ENCODE peak calls at places on chromosomes 16 and 17, in four cellular contexts. U, Y, L and E are unnamed samples.

GRCh38 chr17:75783069-75783783 is 1.4 kb upstream of the UNK start:
- DNase-seq in U (no peak), Y (no peak), L (no peak), E (peak; percentile 40)

GRCh38 chr16:13517856-13518255 is 402.1 kb upstream of the ERCC4 start:
- DNase-seq in U (no peak), Y (no peak), L (no peak), E (peak; percentile 3)

GRCh38 chr16:70724146-70725023 is 38.5 kb upstream of the MTSS2 start:
- DNase-seq in U (no peak), Y (no peak), L (no peak), E (no peak)

GRCh38 chr16:11359370-11359769 is 14.1 kb downstream of the RMI2 start:
- DNase-seq in U (no peak), Y (no peak), L (no peak), E (no peak)

GRCh38 chr16:5444181-5444580 is 346.6 kb upstream of the EEF2KMT start:
- DNase-seq in U (no peak), Y (no peak), L (no peak), E (no peak)

GRCh38 chr16:30088832-30089624 is 2.7 kb downstream of the TBX6 start:
- DNase-seq in U (no peak), Y (no peak), L (no peak), E (no peak)

GRCh38 chr17:72397687-72398086 is 276.9 kb downstream of the SOX9 start:
- DNase-seq in U (no peak), Y (no peak), L (no peak), E (no peak)

GRCh38 chr16:5918553-5919127 is 821.0 kb upstream of the EEF2KMT start:
- DNase-seq in U (no peak), Y (no peak), L (no peak), E (no peak)

GRCh38 chr16:85650864-85651811 is 37.6 kb downstream of the GINS2 start:
- DNase-seq in U (no peak), Y (no peak), L (no peak), E (peak; percentile 60)

GRCh38 chr17:19248923-19249574 is 11.9 kb downstream of the EPN2 start:
- DNase-seq in U (no peak), Y (no peak), L (no peak), E (peak; percentile 79)

GRCh38 chr17:74281799-74282198 is 7.8 kb downstream of the DNAI2 start:
- DNase-seq in U (no peak), Y (no peak), L (no peak), E (no peak)

GRCh38 chr16:10625595-10626357 is 45.4 kb upstream of the EMP2 start:
- DNase-seq in U (no peak), Y (no peak), L (no peak), E (no peak)

GRCh38 chr16:76910931-76911330 is 280.1 kb upstream of the MON1B start:
- DNase-seq in U (no peak), Y (no peak), L (no peak), E (no peak)

GRCh38 chr17:45992175-45992574 is 6.9 kb upstream of the STH start:
- DNase-seq in U (no peak), Y (no peak), L (no peak), E (peak; percentile 49)

GRCh38 chr16:88874938-88875599 is 8.6 kb upstream of the PABPN1L start:
- DNase-seq in U (no peak), Y (no peak), L (no peak), E (no peak)

GRCh38 chr16:55273959-55274358 is 50.0 kb upstream of the IRX6 start:
- DNase-seq in U (no peak), Y (no peak), L (no peak), E (no peak)

GRCh38 chr16:57892447-57893096 is 78.4 kb downstream of the CNGB1 start:
- DNase-seq in U (no peak), Y (no peak), L (no peak), E (peak; percentile 32)

GRCh38 chr17:48542956-48543853 is 1.7 kb downstream of the HOXB2 start:
- DNase-seq in U (no peak), Y (peak; percentile 27), L (peak; percentile 43), E (no peak)

GRCh38 chr17:41580244-41580575 is 6.5 kb downstream of the KRT14 start:
- DNase-seq in U (no peak), Y (no peak), L (no peak), E (no peak)

GRCh38 chr16:88773812-88774291 is 11.2 kb downstream of the PIEZO1 start:
- DNase-seq in U (no peak), Y (no peak), L (no peak), E (no peak)

GRCh38 chr17:338442-339192 is 14.0 kb downstream of the RPH3AL start:
- DNase-seq in U (no peak), Y (no peak), L (no peak), E (no peak)

GRCh38 chr17:17693253-17693954 is 12.1 kb downstream of the RAI1 start:
- DNase-seq in U (no peak), Y (no peak), L (no peak), E (peak; percentile 87)

GRCh38 chr16:89162314-89162713 is 9.2 kb upstream of the CDH15 start:
- DNase-seq in U (no peak), Y (no peak), L (no peak), E (no peak)